ENCODE peak calls at places on chromosomes 6 and 20, in five cellular contexts. One of them, this sample, is unnamed.

GRCh38 chr6:79869600-79870084 is 77.7 kb downstream of the ELOVL4 start:
- DNase-seq in cardiac muscle cell: peak; percentile 89
- DNase-seq in IMR-90: peak; percentile 57
- DNase-seq in stimulated activated CD4-positive, alpha-beta T cell treated with anti-CD3 and anti-CD28 coated beads, Interleukin-4, amount 100 ng/mL, for 1 hour: peak; percentile 78
- DNase-seq in hypothalamus: peak; percentile 14
- DNase-seq in this sample: peak; percentile 89

GRCh38 chr6:16712250-16712930 is 48.9 kb downstream of the ATXN1 start:
- DNase-seq in cardiac muscle cell: no peak
- DNase-seq in IMR-90: no peak
- DNase-seq in stimulated activated CD4-positive, alpha-beta T cell treated with anti-CD3 and anti-CD28 coated beads, Interleukin-4, amount 100 ng/mL, for 1 hour: peak; percentile 36
- DNase-seq in hypothalamus: no peak
- DNase-seq in this sample: peak; percentile 67

GRCh38 chr6:143614270-143614669 is 63.5 kb upstream of the PHACTR2 start:
- DNase-seq in cardiac muscle cell: no peak
- DNase-seq in IMR-90: no peak
- DNase-seq in stimulated activated CD4-positive, alpha-beta T cell treated with anti-CD3 and anti-CD28 coated beads, Interleukin-4, amount 100 ng/mL, for 1 hour: no peak
- DNase-seq in hypothalamus: no peak
- DNase-seq in this sample: no peak

GRCh38 chr6:41021832-41022231 is 17.2 kb downstream of the UNC5CL start:
- DNase-seq in cardiac muscle cell: peak; percentile 25
- DNase-seq in IMR-90: peak; percentile 46
- DNase-seq in stimulated activated CD4-positive, alpha-beta T cell treated with anti-CD3 and anti-CD28 coated beads, Interleukin-4, amount 100 ng/mL, for 1 hour: no peak
- DNase-seq in hypothalamus: no peak
- DNase-seq in this sample: peak; percentile 86

GRCh38 chr6:103335412-103335811 is 1524.3 kb downstream of the HACE1 start:
- DNase-seq in cardiac muscle cell: no peak
- DNase-seq in IMR-90: no peak
- DNase-seq in stimulated activated CD4-positive, alpha-beta T cell treated with anti-CD3 and anti-CD28 coated beads, Interleukin-4, amount 100 ng/mL, for 1 hour: no peak
- DNase-seq in hypothalamus: no peak
- DNase-seq in this sample: no peak

GRCh38 chr20:50216543-50217206 is 26.0 kb downstream of the CEBPB start:
- DNase-seq in cardiac muscle cell: peak; percentile 26
- DNase-seq in IMR-90: no peak
- DNase-seq in stimulated activated CD4-positive, alpha-beta T cell treated with anti-CD3 and anti-CD28 coated beads, Interleukin-4, amount 100 ng/mL, for 1 hour: no peak
- DNase-seq in hypothalamus: no peak
- DNase-seq in this sample: no peak

GRCh38 chr6:140566706-140567330 is 1192.4 kb upstream of the CITED2 start:
- DNase-seq in cardiac muscle cell: peak; percentile 62
- DNase-seq in IMR-90: peak; percentile 72
- DNase-seq in stimulated activated CD4-positive, alpha-beta T cell treated with anti-CD3 and anti-CD28 coated beads, Interleukin-4, amount 100 ng/mL, for 1 hour: no peak
- DNase-seq in hypothalamus: no peak
- DNase-seq in this sample: peak; percentile 49

GRCh38 chr6:19547507-19547906 is 289.7 kb upstream of the ID4 start:
- DNase-seq in cardiac muscle cell: no peak
- DNase-seq in IMR-90: no peak
- DNase-seq in stimulated activated CD4-positive, alpha-beta T cell treated with anti-CD3 and anti-CD28 coated beads, Interleukin-4, amount 100 ng/mL, for 1 hour: no peak
- DNase-seq in hypothalamus: no peak
- DNase-seq in this sample: no peak

GRCh38 chr20:52800734-52801627 is 171.2 kb upstream of the TSHZ2 start:
- DNase-seq in cardiac muscle cell: no peak
- DNase-seq in IMR-90: no peak
- DNase-seq in stimulated activated CD4-positive, alpha-beta T cell treated with anti-CD3 and anti-CD28 coated beads, Interleukin-4, amount 100 ng/mL, for 1 hour: no peak
- DNase-seq in hypothalamus: no peak
- DNase-seq in this sample: no peak

GRCh38 chr6:158834675-158835385 is 15.7 kb upstream of the EZR start:
- DNase-seq in cardiac muscle cell: no peak
- DNase-seq in IMR-90: no peak
- DNase-seq in stimulated activated CD4-positive, alpha-beta T cell treated with anti-CD3 and anti-CD28 coated beads, Interleukin-4, amount 100 ng/mL, for 1 hour: no peak
- DNase-seq in hypothalamus: no peak
- DNase-seq in this sample: no peak

GRCh38 chr6:156543431-156543830 is 233.7 kb upstream of the ARID1B start:
- DNase-seq in cardiac muscle cell: no peak
- DNase-seq in IMR-90: no peak
- DNase-seq in stimulated activated CD4-positive, alpha-beta T cell treated with anti-CD3 and anti-CD28 coated beads, Interleukin-4, amount 100 ng/mL, for 1 hour: no peak
- DNase-seq in hypothalamus: no peak
- DNase-seq in this sample: peak; percentile 27

GRCh38 chr20:58978351-58979190 is 2.5 kb upstream of the NELFCD start:
- DNase-seq in cardiac muscle cell: no peak
- DNase-seq in IMR-90: no peak
- DNase-seq in stimulated activated CD4-positive, alpha-beta T cell treated with anti-CD3 and anti-CD28 coated beads, Interleukin-4, amount 100 ng/mL, for 1 hour: no peak
- DNase-seq in hypothalamus: no peak
- DNase-seq in this sample: no peak

GRCh38 chr6:106692112-106692822 is 62.9 kb downstream of the QRSL1 start:
- DNase-seq in cardiac muscle cell: no peak
- DNase-seq in IMR-90: peak; percentile 15
- DNase-seq in stimulated activated CD4-positive, alpha-beta T cell treated with anti-CD3 and anti-CD28 coated beads, Interleukin-4, amount 100 ng/mL, for 1 hour: no peak
- DNase-seq in hypothalamus: no peak
- DNase-seq in this sample: peak; percentile 80

GRCh38 chr6:32833599-32834155 is 4.9 kb downstream of the TAP2 start:
- DNase-seq in cardiac muscle cell: no peak
- DNase-seq in IMR-90: no peak
- DNase-seq in stimulated activated CD4-positive, alpha-beta T cell treated with anti-CD3 and anti-CD28 coated beads, Interleukin-4, amount 100 ng/mL, for 1 hour: no peak
- DNase-seq in hypothalamus: no peak
- DNase-seq in this sample: no peak

GRCh38 chr20:59081036-59081435 is 38.5 kb upstream of the PRELID3B start:
- DNase-seq in cardiac muscle cell: no peak
- DNase-seq in IMR-90: no peak
- DNase-seq in stimulated activated CD4-positive, alpha-beta T cell treated with anti-CD3 and anti-CD28 coated beads, Interleukin-4, amount 100 ng/mL, for 1 hour: no peak
- DNase-seq in hypothalamus: no peak
- DNase-seq in this sample: no peak

GRCh38 chr6:113281014-113281810 is 575.9 kb upstream of the MARCKS start:
- DNase-seq in cardiac muscle cell: no peak
- DNase-seq in IMR-90: peak; percentile 25
- DNase-seq in stimulated activated CD4-positive, alpha-beta T cell treated with anti-CD3 and anti-CD28 coated beads, Interleukin-4, amount 100 ng/mL, for 1 hour: no peak
- DNase-seq in hypothalamus: no peak
- DNase-seq in this sample: no peak

GRCh38 chr20:6122873-6123649 is at the start of gene FERMT1:
- DNase-seq in cardiac muscle cell: peak; percentile 79
- DNase-seq in IMR-90: peak; percentile 54
- DNase-seq in stimulated activated CD4-positive, alpha-beta T cell treated with anti-CD3 and anti-CD28 coated beads, Interleukin-4, amount 100 ng/mL, for 1 hour: peak; percentile 24
- DNase-seq in hypothalamus: no peak
- DNase-seq in this sample: peak; percentile 73

GRCh38 chr20:6700563-6701328 is 66.7 kb upstream of the BMP2 start:
- DNase-seq in cardiac muscle cell: no peak
- DNase-seq in IMR-90: no peak
- DNase-seq in stimulated activated CD4-positive, alpha-beta T cell treated with anti-CD3 and anti-CD28 coated beads, Interleukin-4, amount 100 ng/mL, for 1 hour: no peak
- DNase-seq in hypothalamus: no peak
- DNase-seq in this sample: no peak

GRCh38 chr20:9409352-9409751 is 105.0 kb upstream of the LAMP5 start:
- DNase-seq in cardiac muscle cell: no peak
- DNase-seq in IMR-90: peak; percentile 60
- DNase-seq in stimulated activated CD4-positive, alpha-beta T cell treated with anti-CD3 and anti-CD28 coated beads, Interleukin-4, amount 100 ng/mL, for 1 hour: no peak
- DNase-seq in hypothalamus: no peak
- DNase-seq in this sample: peak; percentile 8

GRCh38 chr6:117448732-117449131 is 23.0 kb upstream of the ROS1 start:
- DNase-seq in cardiac muscle cell: no peak
- DNase-seq in IMR-90: peak; percentile 94
- DNase-seq in stimulated activated CD4-positive, alpha-beta T cell treated with anti-CD3 and anti-CD28 coated beads, Interleukin-4, amount 100 ng/mL, for 1 hour: no peak
- DNase-seq in hypothalamus: no peak
- DNase-seq in this sample: peak; percentile 89

GRCh38 chr6:149984778-149985177 is 21.0 kb downstream of the ULBP1 start:
- DNase-seq in cardiac muscle cell: no peak
- DNase-seq in IMR-90: no peak
- DNase-seq in stimulated activated CD4-positive, alpha-beta T cell treated with anti-CD3 and anti-CD28 coated beads, Interleukin-4, amount 100 ng/mL, for 1 hour: no peak
- DNase-seq in hypothalamus: no peak
- DNase-seq in this sample: no peak

GRCh38 chr6:29653452-29654038 is 3.3 kb upstream of the MOG start:
- DNase-seq in cardiac muscle cell: peak; percentile 91
- DNase-seq in IMR-90: peak; percentile 80
- DNase-seq in stimulated activated CD4-positive, alpha-beta T cell treated with anti-CD3 and anti-CD28 coated beads, Interleukin-4, amount 100 ng/mL, for 1 hour: no peak
- DNase-seq in hypothalamus: no peak
- DNase-seq in this sample: peak; percentile 73

GRCh38 chr6:142845624-142846458 is 99.1 kb downstream of the HIVEP2 start:
- DNase-seq in cardiac muscle cell: peak; percentile 94
- DNase-seq in IMR-90: peak; percentile 70
- DNase-seq in stimulated activated CD4-positive, alpha-beta T cell treated with anti-CD3 and anti-CD28 coated beads, Interleukin-4, amount 100 ng/mL, for 1 hour: peak; percentile 41
- DNase-seq in hypothalamus: peak; percentile 17
- DNase-seq in this sample: peak; percentile 97

GRCh38 chr6:112906737-112907136 is 559.6 kb downstream of the RFPL4B start:
- DNase-seq in cardiac muscle cell: peak; percentile 18
- DNase-seq in IMR-90: peak; percentile 89
- DNase-seq in stimulated activated CD4-positive, alpha-beta T cell treated with anti-CD3 and anti-CD28 coated beads, Interleukin-4, amount 100 ng/mL, for 1 hour: no peak
- DNase-seq in hypothalamus: no peak
- DNase-seq in this sample: peak; percentile 53

GRCh38 chr20:62812907-62813200 is 4.0 kb upstream of the COL9A3 start:
- DNase-seq in cardiac muscle cell: no peak
- DNase-seq in IMR-90: no peak
- DNase-seq in stimulated activated CD4-positive, alpha-beta T cell treated with anti-CD3 and anti-CD28 coated beads, Interleukin-4, amount 100 ng/mL, for 1 hour: no peak
- DNase-seq in hypothalamus: no peak
- DNase-seq in this sample: no peak